ENCODE peak calls at places on chromosomes 7 and 10, in seven cellular contexts. Y is tibial artery; H is anterior cingulate cortex; S is DMS153; T is naive thymus-derived CD8-positive, alpha-beta T cell; E is T-helper 1 cell; J is T-helper 17 cell. O is an unnamed sample.

GRCh38 chr7:43658718-43659548 is 70.4 kb downstream of the COA1 start:
- DNase-seq in J (no peak), H (no peak), Y (no peak), T (no peak), S (no peak), E (no peak), O (no peak)

GRCh38 chr7:46859963-46860475 is 721.9 kb downstream of the TNS3 start:
- DNase-seq in J (no peak), Y (no peak), T (no peak), S (no peak), E (no peak), H (peak; percentile 56), O (no peak)

GRCh38 chr7:126699707-126700106 is 553.0 kb downstream of the GRM8 start:
- DNase-seq in H (no peak), E (no peak), T (no peak), S (no peak), J (no peak), Y (no peak), O (no peak)

GRCh38 chr10:50932113-50932512 is 46.7 kb upstream of the A1CF start:
- DNase-seq in S (no peak), J (no peak), H (no peak), T (no peak), E (no peak), Y (no peak), O (no peak)

GRCh38 chr10:93313798-93314197 is 168.3 kb downstream of the MYOF start:
- DNase-seq in Y (no peak), S (no peak), E (no peak), J (no peak), H (no peak), T (no peak), O (no peak)

GRCh38 chr7:152643979-152644559 is 31.9 kb downstream of the XRCC2 start:
- DNase-seq in J (no peak), H (no peak), Y (no peak), T (no peak), E (no peak), S (no peak), O (no peak)

GRCh38 chr7:12458520-12459131 is 55.0 kb upstream of the VWDE start:
- DNase-seq in S (peak; percentile 32), T (peak; percentile 0), H (no peak), J (no peak), Y (no peak), E (no peak), O (no peak)

GRCh38 chr10:98264378-98265065 is 3.5 kb downstream of the LOXL4 start:
- DNase-seq in Y (no peak), S (no peak), T (no peak), H (no peak), E (no peak), J (no peak), O (no peak)

GRCh38 chr10:102673961-102674511 is 29.8 kb downstream of the TRIM8 start:
- DNase-seq in S (peak; percentile 61), J (peak; percentile 43), E (peak; percentile 65), T (peak; percentile 83), H (peak; percentile 83), Y (peak; percentile 68), O (peak; percentile 66)

GRCh38 chr7:1742555-1743303 is 72.7 kb downstream of the ELFN1 start:
- DNase-seq in J (no peak), Y (no peak), E (no peak), S (no peak), H (no peak), T (peak; percentile 23), O (peak; percentile 28)

GRCh38 chr10:102650655-102651454 is 6.6 kb downstream of the TRIM8 start:
- DNase-seq in H (no peak), S (no peak), E (no peak), Y (no peak), J (no peak), T (no peak), O (no peak)

GRCh38 chr10:132136097-132136521 is 50.6 kb upstream of the DPYSL4 start:
- DNase-seq in S (no peak), H (no peak), Y (no peak), T (no peak), E (no peak), J (peak; percentile 8), O (no peak)

GRCh38 chr7:7550663-7551062 is 15.0 kb upstream of the COL28A1 start:
- DNase-seq in E (no peak), S (no peak), T (no peak), J (no peak), H (no peak), Y (no peak), O (no peak)